ENCODE peak calls at places on chromosomes 7 and 10, in four cellular contexts. C, E, R and Y are unnamed samples.

GRCh38 chr10:89861584-89862287 is 160.3 kb downstream of the KIF20B start:
- DNase-seq in E (peak), R (no peak), C (no peak), Y (no peak)

GRCh38 chr7:149715476-149715875 is 57.9 kb downstream of the ZNF467 start:
- DNase-seq in R (no peak), E (no peak), C (no peak), Y (no peak)

GRCh38 chr10:2117641-2118040 is 380.3 kb upstream of the ADARB2 start:
- DNase-seq in E (no peak), R (no peak), C (no peak), Y (no peak)

GRCh38 chr10:83045731-83046130 is 1093.6 kb upstream of the GHITM start:
- DNase-seq in E (no peak), R (no peak), C (no peak), Y (no peak)

GRCh38 chr7:15308831-15309230 is 253.0 kb downstream of the AGMO start:
- DNase-seq in C (no peak), R (no peak), E (no peak), Y (no peak)

GRCh38 chr10:133405844-133406527 is 12.0 kb downstream of the MTG1 start:
- DNase-seq in C (no peak), R (no peak), E (no peak), Y (no peak)

GRCh38 chr10:59499460-59499859 is 137.1 kb upstream of the FAM13C start:
- DNase-seq in C (no peak), R (no peak), E (no peak), Y (no peak)

GRCh38 chr7:29102554-29103151 is 43.7 kb downstream of the CPVL start:
- DNase-seq in C (peak), R (peak), E (peak), Y (peak)

GRCh38 chr7:14504134-14504533 is 398.4 kb downstream of the DGKB start:
- DNase-seq in C (no peak), E (no peak), R (no peak), Y (no peak)

GRCh38 chr7:141696386-141696785 is 5.6 kb downstream of the DENND11 start:
- DNase-seq in R (no peak), C (no peak), E (no peak), Y (no peak)

GRCh38 chr10:24935504-24936292 is 16.7 kb downstream of the PRTFDC1 start:
- DNase-seq in E (no peak), R (no peak), C (no peak), Y (no peak)

GRCh38 chr7:73828107-73828803 is 2.5 kb upstream of the CLDN4 start:
- DNase-seq in C (peak), R (peak), E (peak), Y (peak)

GRCh38 chr7:37440738-37441404 is 7.8 kb downstream of the ELMO1 start:
- DNase-seq in C (no peak), E (no peak), R (no peak), Y (no peak)

GRCh38 chr7:30029696-30030095 is 1.5 kb downstream of the PLEKHA8 start:
- DNase-seq in E (no peak), C (no peak), R (peak), Y (no peak)

GRCh38 chr10:11448545-11449244 is 162.8 kb downstream of the USP6NL start:
- DNase-seq in C (no peak), E (no peak), R (no peak), Y (no peak)

GRCh38 chr10:68684413-68684812 is 36.6 kb upstream of the CCAR1 start:
- DNase-seq in R (no peak), E (no peak), C (no peak), Y (no peak)

GRCh38 chr10:4447977-4448376 is 378.0 kb upstream of the AKR1E2 start:
- DNase-seq in R (no peak), C (no peak), E (no peak), Y (no peak)

GRCh38 chr7:31114593-31115343 is 62.7 kb downstream of the ADCYAP1R1 start:
- DNase-seq in C (no peak), E (no peak), R (no peak), Y (no peak)

GRCh38 chr7:148084138-148084537 is 506.4 kb upstream of the C7orf33 start:
- DNase-seq in C (peak), R (peak), E (peak), Y (peak)

GRCh38 chr10:73446926-73447325 is 13.6 kb upstream of the MSS51 start:
- DNase-seq in E (no peak), C (no peak), R (no peak), Y (no peak)

GRCh38 chr7:66335318-66335717 is 130.2 kb downstream of the TPST1 start:
- DNase-seq in R (no peak), C (no peak), E (no peak), Y (no peak)

DNA sequence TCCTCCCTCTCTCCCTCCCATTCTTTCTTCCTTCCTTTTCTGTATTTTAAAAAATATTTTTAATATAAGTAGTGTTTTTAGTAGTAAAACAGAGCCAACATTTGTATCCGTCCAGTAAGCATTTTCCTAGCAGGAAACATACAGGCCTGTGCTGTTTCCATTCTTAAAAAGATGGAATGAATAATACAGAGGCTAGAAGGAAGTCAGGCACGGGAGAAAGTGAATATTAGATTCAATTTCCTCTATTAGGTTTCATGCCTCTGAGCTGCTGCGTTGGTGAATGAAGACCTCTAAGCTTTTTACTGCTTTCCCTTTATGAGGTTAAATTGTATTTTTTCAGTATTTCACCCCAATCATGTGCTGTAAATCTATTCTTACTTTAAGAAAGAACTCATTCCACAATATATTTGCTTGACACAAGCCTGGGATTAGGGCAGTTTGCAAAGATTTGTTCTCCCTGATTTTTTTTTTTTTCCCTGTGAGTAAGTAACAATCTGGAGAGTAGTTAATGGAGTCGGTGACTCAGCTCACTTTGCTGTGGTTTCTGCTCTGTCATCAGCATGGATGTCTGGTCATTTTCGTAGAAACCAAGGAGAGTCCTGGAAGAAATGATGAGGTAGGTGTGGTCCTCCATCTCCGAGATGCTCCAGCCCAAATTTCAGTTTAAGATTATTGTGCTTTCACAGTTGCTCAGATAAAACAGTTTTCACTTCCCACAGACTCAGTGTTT is 76.1 kb upstream of the PITRM1 start:
- DNase-seq in R (peak), E (peak), C (no peak), Y (peak)
- TF ChIP-seq TCF7L2 in R (no peak), E (peak), C (no peak), Y (peak)

DNA sequence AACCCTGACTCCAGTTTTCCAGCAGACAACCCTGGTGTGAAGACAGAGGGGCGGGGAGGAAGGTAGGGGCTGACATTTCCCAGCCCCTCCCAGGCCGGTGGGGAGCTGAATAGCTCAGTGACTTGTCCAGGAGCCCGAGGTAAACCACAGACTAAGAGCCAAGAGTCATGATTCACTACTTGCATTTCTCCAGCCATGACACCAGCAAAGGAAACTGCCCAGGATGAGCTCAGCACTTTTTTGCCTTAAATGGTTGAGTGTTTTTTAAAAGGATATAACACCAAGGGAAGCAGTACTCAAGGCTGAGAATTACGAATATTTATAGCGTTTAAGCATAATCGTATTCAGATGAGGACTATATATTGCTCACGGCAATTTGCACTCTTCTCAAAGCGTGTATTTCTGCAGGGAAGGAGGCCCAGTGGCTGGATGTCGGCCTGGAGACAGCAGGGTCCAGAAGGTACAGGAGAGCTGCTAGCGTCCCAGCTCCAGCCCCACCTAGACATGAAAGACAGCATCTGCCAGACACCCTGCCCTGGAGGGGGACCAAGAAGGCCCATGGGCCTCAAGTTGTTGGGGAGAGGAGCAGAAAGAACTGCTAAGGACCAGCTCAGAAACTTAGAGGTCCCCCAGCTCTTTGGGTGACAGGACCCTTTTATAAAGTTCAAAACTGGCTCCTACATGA is 141.4 kb downstream of the GRID1 start:
- DNase-seq in C (no peak), R (peak), E (no peak), Y (no peak)
- TF ChIP-seq TCF7L2 in C (no peak), R (no peak), E (no peak), Y (no peak)

GRCh38 chr7:158353606-158354570 is 233.7 kb downstream of the PTPRN2 start:
- DNase-seq in E (peak), C (peak), R (peak), Y (peak)
- TF ChIP-seq TCF7L2 in E (no peak), C (no peak), R (no peak), Y (no peak)

GRCh38 chr10:9342865-9343450 is 1288.5 kb downstream of the GATA3 start:
- DNase-seq in C (peak), R (peak), E (no peak), Y (peak)
- TF ChIP-seq TCF7L2 in C (no peak), R (no peak), E (no peak), Y (no peak)